ENCODE peak calls at places on chromosomes 2 and 18, in eight cellular contexts. E, Z, M, K, S, A, T and I are unnamed samples. For H3K27me3, the result is how much of the 10 kb centered on the place peaks cover.

GRCh38 chr2:238847841-238848565 is at the start of gene TWIST2:
- DNase-seq in S (no peak), K (peak), E (peak), M (peak), Z (peak), T (no peak), A (peak), I (peak)

GRCh38 chr18:70555046-70555445 is 266.2 kb downstream of the SOCS6 start:
- DNase-seq in K (no peak), S (no peak), T (no peak), Z (no peak), A (no peak), E (no peak), M (no peak), I (no peak)

GRCh38 chr2:151771599-151772358 is 37.5 kb upstream of the NEB start:
- DNase-seq in T (no peak), E (peak), A (no peak), Z (no peak), M (no peak), K (peak), S (no peak), I (peak)

GRCh38 chr2:24304098-24304497 is 56.2 kb downstream of the ITSN2 start:
- DNase-seq in M (peak), Z (peak), A (no peak), E (peak), T (no peak), S (no peak), K (peak), I (peak)

GRCh38 chr2:86274918-86275275 is 62.5 kb downstream of the REEP1 start:
- DNase-seq in A (no peak), E (peak), M (no peak), Z (peak), K (peak), S (no peak), T (no peak), I (no peak)

GRCh38 chr18:32552421-32553030 is 81.8 kb upstream of the GAREM1 start:
- DNase-seq in K (peak), A (peak), E (peak), T (peak), M (peak), Z (peak), S (peak), I (peak)

GRCh38 chr2:231467613-231468525 is 3.6 kb upstream of the NCL start:
- DNase-seq in M (no peak), Z (no peak), S (no peak), E (no peak), A (no peak), T (no peak), K (no peak), I (no peak)

GRCh38 chr2:128511731-128512663 is 193.3 kb upstream of the HS6ST1 start:
- DNase-seq in A (no peak), E (no peak), M (no peak), T (no peak), Z (no peak), S (no peak), K (no peak), I (no peak)

GRCh38 chr2:9565436-9566153 is 10.0 kb upstream of the ADAM17 start:
- DNase-seq in S (peak), M (peak), E (peak), Z (peak), A (peak), T (peak), K (peak), I (peak)

GRCh38 chr2:235021752-235022151 is 69.9 kb downstream of the SH3BP4 start:
- DNase-seq in T (no peak), M (peak), Z (no peak), E (peak), S (peak), K (peak), A (peak), I (peak)

GRCh38 chr2:14385043-14385442 is 247.5 kb upstream of the LRATD1 start:
- DNase-seq in E (peak), T (no peak), M (peak), S (no peak), A (peak), K (no peak), Z (no peak), I (no peak)

GRCh38 chr2:14387332-14387731 is 245.2 kb upstream of the LRATD1 start:
- DNase-seq in S (no peak), E (no peak), Z (no peak), M (no peak), K (no peak), T (no peak), A (no peak), I (no peak)

DNA sequence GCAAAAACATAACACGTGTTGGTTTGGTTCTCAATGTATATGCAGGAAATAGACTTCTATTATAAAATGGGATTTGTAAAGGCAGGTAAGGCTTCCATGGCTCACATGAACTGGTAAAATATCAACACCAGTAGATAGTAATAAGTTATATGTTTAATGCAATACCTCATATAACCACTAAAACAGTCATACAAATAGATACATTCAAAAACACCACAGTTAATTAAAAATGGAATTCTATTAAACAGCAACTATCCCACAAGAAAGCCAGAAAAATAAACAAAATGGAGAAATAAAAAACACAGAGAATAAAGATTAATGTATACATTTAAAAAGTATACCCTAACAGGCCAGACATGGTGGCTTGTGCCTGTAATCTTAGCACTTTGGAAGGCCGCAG is 243.8 kb upstream of the LRATD1 start:
- DNase-seq in K (no peak), Z (no peak), S (no peak), T (no peak), M (no peak), A (no peak), E (no peak), I (no peak)
- TF ChIP-seq CTCF in K (no peak), Z (no peak), S (no peak), T (no peak), M (peak), A (no peak), E (no peak), I (no peak)

GRCh38 chr18:50405582-50406271 is 30.9 kb downstream of the SKA1 start:
- DNase-seq in M (no peak), T (no peak), A (no peak), Z (no peak), S (no peak), K (no peak), E (no peak), I (no peak)
- H3K27me3 ChIP-seq in M (under half), T (under half), A (under half), Z (under half), S (under half), K (under half), E (under half), I (under half)

DNA sequence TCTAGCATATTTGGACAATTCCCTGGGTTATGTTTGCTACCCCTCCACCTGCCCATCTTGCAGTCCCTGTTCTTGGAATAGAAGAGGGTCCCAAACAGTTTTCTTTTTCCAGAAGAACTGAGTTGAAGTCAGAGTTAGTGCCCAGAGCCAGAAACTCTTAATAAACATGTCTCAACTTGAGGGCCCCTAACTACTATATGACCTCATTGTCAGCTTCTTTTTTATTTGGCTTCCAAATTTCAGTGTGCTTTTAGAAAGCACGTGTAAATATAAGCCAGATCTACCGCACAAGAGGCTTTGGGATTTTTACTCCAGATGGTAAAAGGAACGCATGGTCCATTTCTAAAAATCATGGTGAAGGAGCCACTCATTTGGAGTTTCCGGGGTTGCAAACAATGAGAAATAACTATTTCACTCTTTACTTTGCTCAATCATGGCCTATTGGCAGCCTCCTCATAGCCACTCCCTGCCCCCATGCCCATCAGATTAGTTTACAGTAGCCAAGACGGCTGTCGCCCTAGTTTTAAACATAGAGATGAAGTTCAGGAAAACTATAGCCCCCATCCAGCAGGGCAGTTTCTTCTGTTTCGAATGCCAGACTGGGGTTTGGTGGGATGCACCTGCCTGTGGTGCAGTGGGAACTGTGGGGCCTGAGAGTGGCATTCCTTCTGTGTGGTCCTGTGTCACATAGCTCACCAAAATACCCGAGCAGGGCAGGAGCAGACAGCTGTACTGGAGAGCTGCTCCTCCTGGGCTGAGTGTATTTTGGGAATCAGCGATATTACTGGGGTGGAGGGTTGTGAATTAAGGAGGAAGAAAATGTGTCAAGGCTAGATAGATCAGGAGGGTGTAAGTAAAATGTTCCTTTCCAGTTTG is 1.7 kb downstream of the MAPRE3 start:
- DNase-seq in T (no peak), E (no peak), K (no peak), S (no peak), M (peak), A (no peak), Z (no peak), I (no peak)
- H3K4me3 ChIP-seq in T (no peak), E (no peak), K (no peak), S (no peak), M (peak), A (peak), Z (no peak), I (no peak)

DNA sequence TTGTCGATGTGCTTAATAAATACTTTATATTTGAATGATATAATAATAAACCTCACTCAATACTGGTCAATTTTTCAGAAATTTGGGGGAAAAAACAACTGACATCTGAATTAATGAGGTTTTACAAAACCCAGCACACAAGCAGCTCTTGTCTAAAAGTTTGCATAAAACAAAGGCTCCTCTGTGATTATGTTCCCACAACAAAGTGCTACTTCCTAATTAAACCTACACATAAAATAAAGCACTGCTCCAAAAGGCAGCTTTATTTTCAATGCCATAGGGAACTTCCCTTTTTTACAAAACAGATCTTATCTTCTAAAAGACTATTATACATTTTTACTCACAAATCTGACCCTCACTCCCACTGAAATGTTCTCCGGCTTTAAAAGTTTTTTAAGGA is 47.1 kb downstream of the LAMA1 start:
- DNase-seq in S (no peak), K (no peak), T (no peak), A (no peak), M (no peak), E (no peak), Z (no peak), I (no peak)
- TF ChIP-seq CTCF in S (no peak), K (no peak), T (no peak), A (no peak), M (no peak), E (no peak), Z (no peak), I (no peak)

GRCh38 chr2:136211671-136212070 is 93.7 kb upstream of the CXCR4 start:
- DNase-seq in Z (no peak), A (no peak), S (no peak), T (no peak), M (no peak), K (no peak), E (no peak), I (no peak)

GRCh38 chr2:136212426-136213378 is 94.8 kb upstream of the CXCR4 start:
- DNase-seq in M (no peak), K (no peak), Z (no peak), S (no peak), T (no peak), E (no peak), A (no peak), I (no peak)

GRCh38 chr2:136209540-136210264 is 91.8 kb upstream of the CXCR4 start:
- DNase-seq in K (no peak), Z (no peak), T (no peak), E (no peak), M (no peak), A (no peak), S (peak), I (no peak)

GRCh38 chr2:136208682-136209081 is 90.7 kb upstream of the CXCR4 start:
- DNase-seq in S (no peak), M (no peak), K (no peak), A (no peak), Z (no peak), E (no peak), T (no peak), I (no peak)

GRCh38 chr2:136210822-136211221 is 92.9 kb upstream of the CXCR4 start:
- DNase-seq in A (no peak), E (no peak), M (no peak), Z (no peak), T (no peak), K (no peak), S (no peak), I (no peak)
- H3K27me3 ChIP-seq in A (half or more), E (under half), M (under half), Z (under half), T (under half), K (under half), S (under half), I (under half)

DNA sequence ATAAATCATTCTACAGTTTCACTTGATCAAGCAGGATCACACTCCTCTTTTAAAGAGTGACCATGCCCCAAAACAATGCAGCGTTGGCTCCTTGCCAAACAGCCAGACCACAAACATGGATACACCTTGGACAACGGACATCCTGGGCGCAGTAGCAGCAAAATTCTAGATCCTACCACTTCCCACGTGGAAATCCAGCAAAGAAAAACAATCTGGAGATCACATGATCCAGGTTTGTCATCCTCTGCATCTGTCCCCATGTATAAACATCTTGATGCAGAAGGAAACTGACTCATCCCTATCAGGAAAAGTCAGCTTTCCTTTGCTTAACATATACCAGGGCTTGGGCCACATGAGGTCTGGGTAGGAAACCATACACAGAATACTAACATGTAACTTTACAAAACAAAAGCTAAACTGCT is 53.1 kb downstream of the ZNF521 start:
- DNase-seq in A (peak), K (peak), T (no peak), Z (peak), E (peak), M (peak), S (no peak), I (peak)
- H3K4me3 ChIP-seq in A (no peak), K (no peak), T (no peak), Z (no peak), E (peak), M (no peak), S (no peak), I (no peak)

GRCh38 chr18:44789704-44790103 is 109.0 kb downstream of the SETBP1 start:
- DNase-seq in M (peak), A (no peak), E (no peak), S (no peak), Z (peak), T (no peak), K (no peak), I (peak)
- TF ChIP-seq CTCF in M (no peak), A (no peak), E (no peak), S (no peak), Z (no peak), T (no peak), K (no peak), I (no peak)

DNA sequence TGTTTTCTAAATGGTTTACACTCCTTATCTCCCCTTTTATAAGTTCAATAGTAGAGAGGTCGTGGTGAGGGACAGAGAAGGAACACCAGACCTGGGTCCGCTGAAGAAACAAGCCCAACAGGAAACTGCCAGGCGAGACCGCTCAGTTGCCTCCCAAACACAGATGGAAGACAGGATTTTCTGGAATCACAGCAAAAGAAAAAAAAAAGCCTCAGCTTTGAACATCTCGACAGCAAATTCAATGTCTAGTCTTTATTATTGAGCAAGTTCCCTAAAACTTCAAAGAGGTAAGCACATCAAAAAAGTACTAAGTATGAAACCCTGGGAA is 33.5 kb upstream of the GNAL start:
- DNase-seq in Z (no peak), S (no peak), T (no peak), M (no peak), K (no peak), A (no peak), E (no peak), I (no peak)
- H3K27me3 ChIP-seq in Z (under half), S (half or more), T (under half), M (under half), K (under half), A (half or more), E (under half), I (under half)

GRCh38 chr2:143225931-143226330 is 96.7 kb downstream of the ARHGAP15 start:
- DNase-seq in S (no peak), K (no peak), T (no peak), M (no peak), A (no peak), E (no peak), Z (no peak), I (no peak)
- H3K4me3 ChIP-seq in S (no peak), K (no peak), T (no peak), M (no peak), A (no peak), E (no peak), Z (no peak), I (no peak)

GRCh38 chr2:198928026-198928425 is 529.7 kb downstream of the SATB2 start:
- DNase-seq in T (no peak), S (no peak), Z (no peak), E (no peak), K (no peak), M (no peak), A (no peak), I (no peak)

GRCh38 chr2:198930170-198930569 is 527.6 kb downstream of the SATB2 start:
- DNase-seq in A (no peak), T (no peak), Z (no peak), K (no peak), S (no peak), M (no peak), E (no peak), I (no peak)
- TF ChIP-seq CTCF in A (peak), T (peak), Z (no peak), K (peak), S (peak), M (peak), E (peak), I (peak)